ENCODE peak calls at places on chromosome 7, in six cellular contexts. E is endodermal cell, S is IMR-90, B is K562, H is fibroblast of lung, T is MM.1S. K is an unnamed sample. For H3K9me3, the result is how much of the 10 kb centered on the place peaks cover.

GRCh38 chr7:94338921-94339371 is 55.7 kb upstream of the COL1A2 start:
- DNase-seq in E (no peak), T (no peak), S (peak), H (peak), B (peak), K (no peak)

GRCh38 chr7:102097601-102098161 is 189.0 kb upstream of the SH2B2 start:
- DNase-seq in T (no peak), B (no peak), H (no peak), E (peak), S (peak), K (no peak)

GRCh38 chr7:107269815-107270214 is 101.0 kb downstream of the HBP1 start:
- DNase-seq in H (no peak), B (no peak), S (no peak), E (no peak), T (no peak), K (no peak)

GRCh38 chr7:618539-619355 is 99.1 kb upstream of the PDGFA start:
- DNase-seq in H (no peak), E (peak), B (no peak), S (peak), T (no peak), K (no peak)

GRCh38 chr7:6273380-6273837 is 985 bp upstream of the CYTH3 start:
- DNase-seq in B (no peak), H (no peak), T (no peak), E (no peak), S (no peak), K (no peak)

GRCh38 chr7:54409917-54410316 is 132.3 kb upstream of the VSTM2A start:
- DNase-seq in S (no peak), B (no peak), T (no peak), E (no peak), H (no peak), K (no peak)

GRCh38 chr7:108736266-108736891 is 166.7 kb downstream of the DNAJB9 start:
- DNase-seq in S (no peak), H (no peak), E (no peak), B (no peak), T (no peak), K (no peak)

GRCh38 chr7:92425311-92425947 is 21.9 kb upstream of the GATAD1 start:
- DNase-seq in B (no peak), T (peak), S (no peak), E (peak), H (no peak), K (no peak)

GRCh38 chr7:112021348-112022044 is 184.7 kb downstream of the DOCK4 start:
- DNase-seq in S (no peak), E (no peak), H (no peak), B (no peak), T (no peak), K (no peak)

GRCh38 chr7:95723583-95724180 is 48.7 kb upstream of the DYNC1I1 start:
- DNase-seq in H (peak), E (peak), T (peak), S (peak), B (peak), K (peak)

GRCh38 chr7:69439636-69440325 is 158.5 kb upstream of the AUTS2 start:
- DNase-seq in E (no peak), T (no peak), S (no peak), B (no peak), H (no peak), K (no peak)

GRCh38 chr7:22549667-22550513 is 49.9 kb upstream of the STEAP1B start:
- DNase-seq in B (no peak), E (peak), T (peak), S (peak), H (peak), K (peak)

GRCh38 chr7:77940647-77941046 is 142.1 kb downstream of the PHTF2 start:
- DNase-seq in E (peak), T (peak), S (peak), B (peak), H (peak), K (peak)

GRCh38 chr7:120168066-120168465 is 104.9 kb upstream of the KCND2 start:
- DNase-seq in H (peak), T (no peak), B (no peak), S (peak), E (no peak), K (peak)

GRCh38 chr7:7642081-7642480 is 1.5 kb downstream of the UMAD1 start:
- DNase-seq in B (no peak), E (no peak), S (no peak), T (no peak), H (no peak), K (no peak)

GRCh38 chr7:27196287-27196739 is 3.6 kb downstream of the HOXA13 start:
- DNase-seq in E (peak), H (peak), B (peak), S (peak), T (peak), K (peak)

GRCh38 chr7:141941075-141941474 is 5.7 kb downstream of the CLEC5A start:
- DNase-seq in H (no peak), T (no peak), B (no peak), E (no peak), S (no peak), K (no peak)

GRCh38 chr7:37916017-37916672 is 472 bp downstream of the SFRP4 start:
- DNase-seq in E (peak), S (no peak), T (no peak), B (no peak), H (peak), K (no peak)

GRCh38 chr7:2856388-2857169 is 12.5 kb upstream of the GNA12 start:
- DNase-seq in E (no peak), T (no peak), B (no peak), S (no peak), H (no peak), K (no peak)

GRCh38 chr7:818031-818699 is 14.1 kb upstream of the SUN1 start:
- DNase-seq in E (no peak), B (peak), T (peak), S (peak), H (peak), K (peak)

GRCh38 chr7:134355925-134356324 is 39.2 kb upstream of the SLC35B4 start:
- DNase-seq in B (no peak), T (no peak), E (no peak), S (no peak), H (no peak), K (peak)

GRCh38 chr7:30559566-30559965 is 35.1 kb upstream of the GARS1 start:
- DNase-seq in S (no peak), H (peak), E (no peak), T (no peak), B (no peak), K (peak)

GRCh38 chr7:151384776-151385625 is 24.8 kb downstream of the WDR86 start:
- DNase-seq in B (no peak), H (no peak), S (no peak), T (no peak), E (peak), K (no peak)

GRCh38 chr7:139853576-139854511 is 24.8 kb downstream of the TBXAS1 start:
- DNase-seq in H (peak), T (no peak), S (peak), B (peak), E (no peak), K (peak)

GRCh38 chr7:102439963-102440795 is 6.8 kb downstream of the ORAI2 start:
- DNase-seq in T (no peak), B (peak), H (peak), E (peak), S (peak), K (peak)

GRCh38 chr7:1944619-1945210 is 274.6 kb downstream of the ELFN1 start:
- DNase-seq in T (no peak), H (no peak), E (no peak), S (no peak), B (no peak), K (no peak)

GRCh38 chr7:103809229-103809994 is 180.0 kb downstream of the RELN start:
- DNase-seq in S (no peak), T (no peak), E (no peak), B (peak), H (no peak), K (no peak)

GRCh38 chr7:2126621-2127020 is 106.1 kb downstream of the MAD1L1 start:
- DNase-seq in E (no peak), S (no peak), H (no peak), T (no peak), B (no peak), K (no peak)

GRCh38 chr7:33669251-33669670 is 236.1 kb upstream of the BMPER start:
- DNase-seq in H (peak), S (no peak), T (no peak), B (no peak), E (no peak), K (peak)

GRCh38 chr7:32206987-32207386 is 136.8 kb upstream of the PDE1C start:
- DNase-seq in B (peak), E (peak), T (no peak), S (peak), H (peak), K (peak)

GRCh38 chr7:2501947-2502646 is 17.5 kb upstream of the LFNG start:
- DNase-seq in S (no peak), H (no peak), T (no peak), B (no peak), E (no peak), K (no peak)

GRCh38 chr7:883029-884021 is 7.0 kb downstream of the GET4 start:
- DNase-seq in T (no peak), B (no peak), H (no peak), S (no peak), E (no peak), K (no peak)

GRCh38 chr7:25259487-25260243 is 31.4 kb upstream of the NPVF start:
- DNase-seq in E (peak), S (peak), T (peak), B (peak), H (peak), K (peak)

GRCh38 chr7:128799451-128799850 is 7.7 kb downstream of the CCDC136 start:
- DNase-seq in S (no peak), T (no peak), E (no peak), B (no peak), H (no peak), K (no peak)

GRCh38 chr7:23980081-23980480 is 270.1 kb downstream of the STK31 start:
- DNase-seq in H (no peak), T (no peak), B (no peak), S (no peak), E (no peak), K (no peak)
- H3K9me3 ChIP-seq in H (under half), T (under half), B (under half), S (under half), E (under half), K (under half)

GRCh38 chr7:80699030-80699638 is 60.7 kb downstream of the CD36 start:
- DNase-seq in S (peak), B (peak), H (peak), T (peak), E (no peak), K (peak)
- H3K4me3 ChIP-seq in S (no peak), B (no peak), H (no peak), T (no peak), E (no peak), K (no peak)

DNA sequence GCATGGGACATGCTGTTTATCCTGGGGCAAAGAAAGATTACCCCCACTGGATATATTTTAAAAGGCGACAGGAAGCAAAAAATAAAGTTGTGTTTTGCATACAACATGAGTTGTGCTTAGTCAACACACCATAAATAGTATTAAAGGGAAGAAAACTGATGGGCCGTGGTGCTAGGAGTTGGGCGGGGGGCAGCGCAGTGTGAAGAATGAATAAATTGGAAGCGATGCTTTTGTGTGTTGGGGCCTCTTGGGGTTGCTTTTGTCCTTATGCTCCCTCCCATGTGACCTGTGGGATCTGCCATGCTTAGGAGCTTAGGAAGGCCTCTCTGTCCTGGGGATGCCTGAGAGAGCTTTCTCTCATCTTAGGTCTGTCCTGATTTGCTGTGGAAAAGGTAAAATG is 35.0 kb upstream of the AGR3 start:
- DNase-seq in B (no peak), E (no peak), H (no peak), T (no peak), S (no peak), K (no peak)
- H3K9ac ChIP-seq in B (no peak), E (no peak), H (no peak), T (no peak), S (no peak), K (no peak)

DNA sequence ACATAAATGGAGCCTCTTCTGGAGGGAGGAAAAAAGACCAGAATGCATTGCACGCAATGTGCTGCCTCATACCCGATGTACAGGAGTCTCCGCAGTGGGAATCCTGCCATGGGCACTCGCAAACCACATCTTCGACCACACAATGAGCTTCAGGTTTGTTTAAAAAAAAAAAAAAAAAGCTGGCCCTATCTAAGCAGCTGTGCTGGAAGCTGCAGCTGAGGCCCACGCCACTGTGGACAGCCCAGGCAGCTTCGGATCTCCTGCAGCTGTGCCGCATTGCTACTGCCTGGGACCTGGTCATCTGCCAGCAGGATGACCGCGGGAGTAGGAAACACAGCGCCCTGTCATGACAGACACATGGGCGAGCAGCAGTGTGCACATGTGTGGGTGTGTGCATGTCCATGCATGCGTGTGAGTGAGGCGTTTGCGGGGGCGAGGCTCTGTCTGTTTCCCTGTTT is 26.0 kb downstream of the EN2 start:
- DNase-seq in E (no peak), B (no peak), S (no peak), H (no peak), T (no peak), K (no peak)
- H3K9me3 ChIP-seq in E (under half), B (under half), S (under half), H (under half), T (under half), K (under half)

GRCh38 chr7:45037876-45038275 is 37.9 kb downstream of the CCM2 start:
- DNase-seq in T (no peak), B (no peak), S (no peak), E (no peak), H (no peak), K (no peak)
- H3K4me3 ChIP-seq in T (no peak), B (no peak), S (no peak), E (no peak), H (no peak), K (no peak)

GRCh38 chr7:135664046-135664589 is 1.8 kb downstream of the STMP1 start:
- DNase-seq in B (peak), T (no peak), H (peak), S (peak), E (no peak), K (peak)
- H3K9ac ChIP-seq in B (no peak), T (no peak), H (no peak), S (no peak), E (no peak), K (peak)

GRCh38 chr7:157755741-157756140 is 418.9 kb downstream of the DNAJB6 start:
- DNase-seq in T (no peak), H (no peak), E (no peak), S (no peak), B (no peak), K (no peak)
- H3K9me3 ChIP-seq in T (under half), H (under half), E (under half), S (half or more), B (under half), K (under half)

DNA sequence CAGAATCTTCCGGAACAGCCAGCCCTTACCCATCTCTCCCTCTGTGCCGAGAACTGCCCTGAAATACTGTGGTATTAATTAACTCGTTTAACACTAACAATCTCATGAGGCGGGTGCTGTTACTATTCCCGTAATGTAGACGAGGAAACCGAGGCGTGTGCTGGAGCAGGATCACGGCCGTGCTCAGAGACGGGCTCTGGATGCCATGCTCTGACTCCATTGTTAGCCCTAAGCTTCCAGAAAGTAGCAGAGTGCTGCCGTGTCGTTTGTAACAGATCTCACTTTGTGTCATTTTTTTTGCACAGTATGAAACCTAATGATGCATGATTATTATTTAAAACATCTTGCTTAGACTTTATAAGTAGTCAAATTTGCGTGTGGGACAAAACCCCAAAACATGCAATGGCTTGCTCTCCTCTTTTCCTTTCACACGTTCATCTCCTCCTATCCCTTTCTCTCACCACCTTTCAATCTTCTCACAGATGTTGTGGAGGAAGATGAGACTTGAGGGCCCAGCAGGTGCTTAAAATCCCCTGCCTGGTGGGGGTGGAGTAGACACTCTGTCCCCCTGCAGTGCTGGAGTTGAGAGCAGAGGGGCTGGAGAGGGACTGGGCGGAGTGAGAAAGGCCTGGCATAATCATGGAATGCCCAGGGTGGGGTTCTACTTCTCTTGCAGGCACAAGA is 479 bp upstream of the ACTR3C start:
- DNase-seq in S (no peak), E (no peak), B (no peak), H (peak), T (peak), K (no peak)
- H3K4me3 ChIP-seq in S (no peak), E (peak), B (peak), H (no peak), T (peak), K (peak)

DNA sequence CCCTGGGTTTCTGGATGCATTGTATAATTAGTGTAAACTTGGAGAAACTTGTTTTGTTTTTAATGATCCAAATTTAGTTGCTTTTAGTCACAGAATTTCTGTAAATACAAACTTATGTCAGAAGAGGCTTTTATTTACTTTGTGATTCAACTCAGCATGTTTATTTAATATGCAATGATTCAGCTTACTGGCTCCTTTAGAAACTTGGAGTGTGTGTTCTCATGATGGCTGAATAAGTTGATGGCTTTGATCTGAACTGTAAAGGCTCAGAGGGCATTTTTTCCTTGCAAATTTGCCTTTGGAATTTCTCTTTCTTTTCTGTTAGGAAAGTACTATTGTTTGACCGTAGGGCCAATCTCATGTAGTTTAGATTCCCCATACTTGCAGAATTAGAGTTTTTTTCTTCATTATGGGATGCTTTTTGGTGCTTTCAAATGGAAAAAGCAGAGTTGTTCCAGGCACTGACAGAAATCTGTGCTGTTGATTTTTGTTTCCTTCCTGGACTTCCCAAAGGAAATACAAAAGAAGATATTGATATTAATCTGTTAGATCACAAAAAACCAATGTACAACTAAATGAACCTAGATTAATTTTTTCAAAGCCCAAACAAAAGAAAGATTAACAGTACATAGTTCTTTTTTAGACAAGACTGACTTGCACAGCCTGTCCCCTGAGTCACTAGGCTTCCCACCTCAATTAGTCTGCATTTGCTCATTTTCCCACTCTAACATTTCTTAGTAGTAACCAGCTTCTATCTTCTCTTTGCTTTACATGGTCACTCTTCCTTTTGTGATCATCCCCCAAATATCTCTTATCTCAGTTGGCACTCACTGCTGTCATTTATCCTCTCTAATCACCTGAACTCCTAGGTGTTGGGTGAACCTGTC is 96.8 kb upstream of the AGR3 start:
- DNase-seq in H (peak), T (no peak), S (peak), B (no peak), E (no peak), K (peak)
- H3K9ac ChIP-seq in H (no peak), T (no peak), S (no peak), B (no peak), E (no peak), K (peak)

GRCh38 chr7:158268851-158269535 is 318.6 kb downstream of the PTPRN2 start:
- DNase-seq in T (no peak), E (no peak), H (no peak), B (no peak), S (no peak), K (no peak)

GRCh38 chr7:158266817-158267736 is 320.5 kb downstream of the PTPRN2 start:
- DNase-seq in H (no peak), E (no peak), B (no peak), T (no peak), S (no peak), K (no peak)

GRCh38 chr7:158265743-158266080 is 321.9 kb downstream of the PTPRN2 start:
- DNase-seq in B (no peak), T (no peak), S (no peak), H (no peak), E (no peak), K (no peak)

GRCh38 chr7:158266426-158266816 is 321.2 kb downstream of the PTPRN2 start:
- DNase-seq in S (no peak), E (no peak), T (no peak), B (no peak), H (no peak), K (no peak)

DNA sequence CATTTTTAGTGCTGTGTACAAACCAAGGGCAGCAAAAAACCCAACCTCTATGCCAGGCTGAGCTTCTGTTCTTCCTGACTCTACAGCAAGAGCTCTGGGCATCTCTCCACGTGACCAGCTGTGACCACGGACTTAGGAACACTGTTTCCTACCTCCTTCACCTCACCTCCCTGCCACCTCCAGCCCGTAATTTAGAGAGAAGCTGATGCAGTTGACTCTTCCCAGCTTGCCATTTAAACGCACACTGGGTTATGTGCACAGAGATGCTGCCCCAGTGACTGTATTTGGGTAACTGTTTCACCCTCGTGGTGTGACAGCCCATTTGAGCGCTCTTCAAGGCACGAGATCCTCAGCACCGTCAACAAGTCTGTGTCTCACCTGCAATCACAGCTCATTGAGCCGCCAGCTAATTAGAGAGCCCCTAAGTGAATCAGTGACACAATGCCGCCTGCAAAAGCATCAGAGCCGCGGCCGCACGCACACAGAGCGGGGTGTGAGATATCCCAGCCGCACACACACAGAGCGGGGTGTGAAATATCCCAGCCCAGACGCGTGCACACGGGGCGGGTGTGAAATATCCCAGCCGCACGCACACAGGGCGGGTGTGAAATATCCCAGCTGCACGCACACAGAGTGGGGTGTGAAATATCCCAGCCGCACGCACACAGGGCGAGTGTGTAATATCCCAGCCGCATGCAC is 319.7 kb downstream of the PTPRN2 start:
- DNase-seq in S (no peak), B (no peak), H (no peak), E (no peak), T (no peak), K (no peak)
- H3K9me3 ChIP-seq in S (half or more), B (under half), H (under half), E (half or more), T (under half), K (under half)